ENCODE peak calls at places on chromosome 3, in eight cellular contexts. E, S, K, W, M, P, B and J are unnamed samples.

GRCh38 chr3:96331341-96331740 is 483.1 kb upstream of the EPHA6 start:
- DNase-seq in W (no peak), P (peak), B (no peak), K (peak), M (peak), E (no peak), S (no peak), J (peak)

GRCh38 chr3:150965436-150965835 is 7.1 kb downstream of the CLRN1 start:
- DNase-seq in B (peak), S (no peak), M (no peak), E (no peak), W (no peak), K (no peak), P (no peak), J (no peak)

GRCh38 chr3:13347390-13347966 is 72.6 kb downstream of the NUP210 start:
- DNase-seq in E (no peak), B (no peak), S (no peak), W (no peak), P (no peak), M (peak), K (no peak), J (peak)

GRCh38 chr3:122572940-122573412 is 4.5 kb upstream of the PARP15 start:
- DNase-seq in S (no peak), P (no peak), W (no peak), B (peak), K (peak), M (peak), E (peak), J (peak)

GRCh38 chr3:174330303-174330702 is 528.8 kb upstream of the NAALADL2 start:
- DNase-seq in P (no peak), B (peak), S (no peak), M (peak), K (no peak), W (peak), E (no peak), J (peak)

GRCh38 chr3:59456852-59457485 is 407.1 kb upstream of the CFAP20DC start:
- DNase-seq in W (no peak), E (no peak), K (no peak), B (no peak), M (no peak), P (no peak), S (no peak), J (no peak)

GRCh38 chr3:76242886-76243753 is 457.8 kb upstream of the ZNF717 start:
- DNase-seq in W (no peak), S (no peak), M (no peak), P (no peak), K (no peak), E (no peak), B (no peak), J (no peak)

GRCh38 chr3:149703474-149703873 is 45.6 kb upstream of the WWTR1 start:
- DNase-seq in E (no peak), P (no peak), S (no peak), M (peak), K (no peak), W (no peak), B (peak), J (peak)

GRCh38 chr3:22981861-22982260 is 221.3 kb upstream of the UBE2E2 start:
- DNase-seq in E (no peak), P (no peak), W (no peak), K (no peak), S (no peak), B (no peak), M (no peak), J (no peak)

GRCh38 chr3:10783360-10784346 is 32.4 kb upstream of the SLC6A11 start:
- DNase-seq in K (peak), W (no peak), P (peak), B (peak), S (no peak), E (no peak), M (peak), J (peak)

GRCh38 chr3:69510481-69511031 is 124.7 kb upstream of the FRMD4B start:
- DNase-seq in K (peak), S (no peak), B (peak), W (no peak), E (no peak), M (no peak), P (no peak), J (no peak)

GRCh38 chr3:161854232-161854771 is 357.7 kb downstream of the OTOL1 start:
- DNase-seq in K (peak), B (peak), E (peak), M (peak), W (peak), S (no peak), P (no peak), J (peak)

GRCh38 chr3:187750041-187750512 is 4.8 kb upstream of the BCL6 start:
- DNase-seq in P (no peak), W (no peak), E (peak), S (peak), M (peak), B (no peak), K (peak), J (peak)

GRCh38 chr3:10387881-10388621 is 67.1 kb upstream of the SEC13 start:
- DNase-seq in K (no peak), S (no peak), P (no peak), W (no peak), E (no peak), M (peak), B (no peak), J (no peak)

GRCh38 chr3:174859109-174859735 is at the start of gene NAALADL2:
- DNase-seq in S (no peak), W (no peak), K (peak), B (no peak), P (no peak), M (no peak), E (peak), J (no peak)

GRCh38 chr3:183513046-183513706 is 42.3 kb downstream of the KLHL6 start:
- DNase-seq in B (no peak), P (no peak), K (no peak), M (no peak), S (no peak), W (no peak), E (no peak), J (peak)

GRCh38 chr3:156148946-156149348 is 28.6 kb downstream of the KCNAB1 start:
- DNase-seq in K (no peak), B (peak), S (no peak), E (no peak), W (no peak), P (no peak), M (peak), J (peak)

GRCh38 chr3:110027446-110027845 is 690.1 kb upstream of the DPPA4 start:
- DNase-seq in E (no peak), K (no peak), W (peak), M (peak), P (peak), B (peak), S (no peak), J (peak)

GRCh38 chr3:146218880-146219866 is 31.7 kb downstream of the PLSCR4 start:
- DNase-seq in B (peak), P (peak), S (no peak), W (peak), M (peak), K (peak), E (no peak), J (peak)

GRCh38 chr3:58005662-58006061 is 2.6 kb upstream of the FLNB start:
- DNase-seq in S (no peak), K (no peak), E (no peak), B (peak), M (peak), W (no peak), P (peak), J (peak)

GRCh38 chr3:41035445-41036022 is 163.8 kb upstream of the CTNNB1 start:
- DNase-seq in S (no peak), E (no peak), P (no peak), K (no peak), M (no peak), W (no peak), B (no peak), J (no peak)

GRCh38 chr3:55169608-55170010 is 241.8 kb upstream of the LRTM1 start:
- DNase-seq in P (no peak), K (no peak), W (peak), E (no peak), M (peak), B (peak), S (no peak), J (peak)

GRCh38 chr3:184811034-184811433 is 932 bp upstream of the VPS8 start:
- DNase-seq in K (no peak), S (no peak), B (no peak), W (no peak), E (no peak), M (no peak), P (no peak), J (no peak)

GRCh38 chr3:99319961-99320360 is 318.4 kb upstream of the COL8A1 start:
- DNase-seq in B (peak), S (no peak), P (no peak), E (no peak), M (peak), W (peak), K (no peak), J (peak)

GRCh38 chr3:16338999-16339398 is 74.0 kb downstream of the OXNAD1 start:
- DNase-seq in P (peak), S (no peak), E (no peak), K (no peak), M (peak), W (peak), B (peak), J (peak)

GRCh38 chr3:54427951-54428871 is 305.9 kb downstream of the CACNA2D3 start:
- DNase-seq in S (peak), B (peak), K (peak), M (peak), E (peak), W (peak), P (peak), J (peak)

GRCh38 chr3:57078366-57079220 is 18.1 kb downstream of the SPATA12 start:
- DNase-seq in W (no peak), M (peak), P (peak), B (peak), E (peak), S (peak), K (peak), J (peak)

GRCh38 chr3:155232605-155233004 is 60.9 kb downstream of the STRIT1 start:
- DNase-seq in M (peak), B (peak), S (peak), P (peak), K (peak), E (peak), W (peak), J (peak)

GRCh38 chr3:47276558-47276957 is 6.0 kb downstream of the KIF9 start:
- DNase-seq in W (no peak), P (no peak), M (no peak), S (no peak), E (no peak), B (no peak), K (no peak), J (no peak)

GRCh38 chr3:55481918-55482495 is 5.1 kb downstream of the WNT5A start:
- DNase-seq in E (no peak), P (no peak), S (no peak), M (peak), W (no peak), B (peak), K (no peak), J (peak)

GRCh38 chr3:104412608-104413580 is 953.8 kb upstream of the ALCAM start:
- DNase-seq in E (no peak), M (no peak), B (no peak), S (no peak), K (no peak), W (no peak), P (no peak), J (peak)

GRCh38 chr3:155629006-155629405 is 115.9 kb downstream of the PLCH1 start:
- DNase-seq in M (peak), S (no peak), P (no peak), W (no peak), E (no peak), K (no peak), B (no peak), J (peak)

GRCh38 chr3:147120029-147120428 is 286.3 kb downstream of the ZIC4 start:
- DNase-seq in E (no peak), W (peak), K (peak), B (peak), S (no peak), M (peak), P (peak), J (peak)

GRCh38 chr3:14304101-14305045 is 98.0 kb upstream of the SLC6A6 start:
- DNase-seq in K (no peak), W (no peak), B (no peak), P (no peak), E (no peak), M (no peak), S (peak), J (no peak)

GRCh38 chr3:133097214-133097613 is 59.0 kb downstream of the TMEM108 start:
- DNase-seq in E (peak), W (no peak), M (no peak), B (peak), S (no peak), K (no peak), P (no peak), J (peak)

GRCh38 chr3:14472471-14473351 is 67.4 kb downstream of the GRIP2 start:
- DNase-seq in E (no peak), S (no peak), P (peak), W (peak), M (peak), B (peak), K (peak), J (peak)